ENCODE peak calls at places on chromosomes 3 and 15, in six cellular contexts. I is H9, Z is IMR-90, P is mesendoderm, G is mesenchymal stem cell, N is H1. H is an unnamed sample.

GRCh38 chr3:49162751-49163419 is 3.2 kb downstream of the CCDC71 start:
- DNase-seq in I (no peak), Z (no peak), P (no peak), G (no peak), N (no peak), H (no peak)

GRCh38 chr3:135325096-135325495 is 530.0 kb downstream of the EPHB1 start:
- DNase-seq in I (no peak), Z (no peak), P (no peak), G (no peak), N (no peak), H (no peak)

GRCh38 chr3:52682016-52682415 is 3.7 kb downstream of the PBRM1 start:
- DNase-seq in I (no peak), Z (peak), P (peak), G (peak), N (no peak), H (no peak)

GRCh38 chr3:141275973-141276372 is 44.3 kb downstream of the PXYLP1 start:
- DNase-seq in I (no peak), Z (peak), P (no peak), G (peak), N (no peak), H (no peak)

GRCh38 chr15:33243869-33244268 is 49.4 kb upstream of the FMN1 start:
- DNase-seq in I (no peak), Z (peak), P (peak), G (peak), N (no peak), H (no peak)

GRCh38 chr3:149016669-149017541 is 25.6 kb downstream of the GYG1 start:
- DNase-seq in I (no peak), Z (peak), P (no peak), G (peak), N (no peak), H (no peak)

GRCh38 chr3:119018690-119019463 is 15.8 kb downstream of the IGSF11 start:
- DNase-seq in I (no peak), Z (no peak), P (no peak), G (no peak), N (no peak), H (no peak)

GRCh38 chr3:44976002-44976815 is at the start of the genes EXOSC7 and ZDHHC3:
- DNase-seq in I (peak), Z (peak), P (peak), G (peak), N (peak), H (peak)

GRCh38 chr15:37789881-37790280 is 144.6 kb upstream of the TMCO5A start:
- DNase-seq in I (no peak), Z (peak), P (no peak), G (peak), N (no peak), H (no peak)

GRCh38 chr3:94159062-94159726 is 96.3 kb downstream of the NSUN3 start:
- DNase-seq in I (no peak), Z (peak), P (peak), G (no peak), N (no peak), H (no peak)

GRCh38 chr15:68311464-68311835 is 33.9 kb downstream of the FEM1B start:
- DNase-seq in I (no peak), Z (no peak), P (no peak), G (no peak), N (peak), H (no peak)

GRCh38 chr3:52022323-52023100 is 26.8 kb upstream of the RPL29 start:
- DNase-seq in I (peak), Z (peak), P (no peak), G (peak), N (no peak), H (no peak)

GRCh38 chr3:167559922-167560321 is 86.1 kb upstream of the SERPINI2 start:
- DNase-seq in I (no peak), Z (no peak), P (peak), G (no peak), N (no peak), H (no peak)

GRCh38 chr3:4523710-4524422 is 30.7 kb downstream of the ITPR1 start:
- DNase-seq in I (no peak), Z (no peak), P (no peak), G (no peak), N (no peak), H (no peak)
- H3K4me2 ChIP-seq in I (no peak), Z (no peak), P (no peak), G (no peak), N (no peak), H (no peak)

GRCh38 chr3:15023719-15024118 is 41.4 kb downstream of the MRPS25 start:
- DNase-seq in I (no peak), Z (no peak), P (no peak), G (no peak), N (no peak), H (no peak)

GRCh38 chr3:15023249-15023648 is 41.9 kb downstream of the MRPS25 start:
- DNase-seq in I (no peak), Z (no peak), P (no peak), G (no peak), N (no peak), H (no peak)
- H2BK120ac ChIP-seq in I (no peak), Z (no peak), P (no peak), G (no peak), N (no peak), H (no peak)

DNA sequence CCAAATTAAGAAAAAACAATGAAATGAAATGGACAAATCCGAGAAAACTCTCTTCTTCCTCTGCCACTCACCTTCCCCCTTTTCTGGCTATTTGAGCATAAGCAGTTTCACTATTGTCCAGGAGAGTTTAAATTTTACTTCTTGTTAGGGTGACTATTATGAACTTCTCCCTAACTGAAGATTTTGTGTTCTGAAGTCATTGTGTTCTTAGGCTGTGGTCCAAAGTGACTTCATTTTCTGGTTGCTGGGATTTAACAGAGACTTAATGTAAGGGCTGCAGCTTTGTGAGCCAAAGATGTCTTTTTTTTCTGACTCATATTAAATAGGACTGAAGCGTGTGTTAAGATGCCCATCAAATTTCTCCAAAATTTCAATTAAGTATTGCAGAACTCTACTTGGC is 46.5 kb upstream of the FSTL1 start:
- DNase-seq in I (no peak), Z (peak), P (no peak), G (peak), N (no peak), H (no peak)
- H2BK15ac ChIP-seq in I (no peak), Z (no peak), P (no peak), G (no peak), N (no peak), H (no peak)

GRCh38 chr3:16104161-16104560 is 70.3 kb upstream of the GALNT15 start:
- DNase-seq in I (no peak), Z (peak), P (no peak), G (no peak), N (no peak), H (no peak)

GRCh38 chr3:16102187-16102561 is 72.3 kb upstream of the GALNT15 start:
- DNase-seq in I (no peak), Z (no peak), P (no peak), G (no peak), N (no peak), H (no peak)

GRCh38 chr3:16101295-16102186 is 72.9 kb upstream of the GALNT15 start:
- DNase-seq in I (no peak), Z (peak), P (peak), G (no peak), N (no peak), H (no peak)

GRCh38 chr3:16102905-16103364 is 71.5 kb upstream of the GALNT15 start:
- DNase-seq in I (no peak), Z (peak), P (no peak), G (peak), N (no peak), H (no peak)

GRCh38 chr3:16103472-16103871 is 71.0 kb upstream of the GALNT15 start:
- DNase-seq in I (no peak), Z (peak), P (no peak), G (peak), N (no peak), H (no peak)
- H3K4me2 ChIP-seq in I (no peak), Z (peak), P (no peak), G (no peak), N (no peak), H (no peak)

H was measured in neuronal stem cell.